ENCODE peak calls at places on chromosome 16, in six cellular contexts. W is tibial artery, T is vagina, J is A549, Q is adrenal gland, Y is fibroblast of lung. G is an unnamed sample.

GRCh38 chr16:2027024-2028010 is 615 bp downstream of the NHERF2 start:
- DNase-seq in W (no peak), Q (peak; percentile 32), J (peak; percentile 43), Y (no peak), T (no peak), G (no peak)

GRCh38 chr16:76176616-76177015 is 100.6 kb upstream of the CNTNAP4 start:
- DNase-seq in Y (no peak), Q (no peak), J (no peak), W (no peak), T (no peak), G (no peak)

GRCh38 chr16:72241930-72242329 is 70.0 kb upstream of the PMFBP1 start:
- DNase-seq in J (peak; percentile 60), Q (peak; percentile 20), T (no peak), W (no peak), Y (peak; percentile 66), G (peak; percentile 70)

GRCh38 chr16:23435500-23435899 is 17.5 kb downstream of the COG7 start:
- DNase-seq in Y (peak; percentile 61), J (peak; percentile 73), Q (peak; percentile 43), W (peak; percentile 39), T (no peak), G (peak; percentile 78)

GRCh38 chr16:68084504-68085258 is 489 bp upstream of the NFATC3 start:
- DNase-seq in W (peak; percentile 91), J (peak; percentile 73), Y (peak; percentile 82), Q (peak; percentile 87), T (peak; percentile 95), G (peak; percentile 91)

GRCh38 chr16:75066861-75067447 is 49.6 kb downstream of the LDHD start:
- DNase-seq in W (no peak), J (no peak), Q (no peak), T (no peak), Y (no peak), G (no peak)

GRCh38 chr16:68719993-68720489 is 17.1 kb upstream of the CDH1 start:
- DNase-seq in T (no peak), W (no peak), Q (no peak), J (no peak), Y (no peak), G (no peak)

GRCh38 chr16:57533366-57533617 is 3.1 kb downstream of the CCDC102A start:
- DNase-seq in Q (no peak), J (no peak), W (no peak), Y (no peak), T (no peak), G (no peak)

GRCh38 chr16:3045758-3046505 is 429 bp upstream of the MMP25 start:
- DNase-seq in J (no peak), Q (no peak), W (no peak), T (no peak), Y (no peak), G (no peak)

GRCh38 chr16:80913397-80913796 is 93.3 kb downstream of the CMC2 start:
- DNase-seq in T (no peak), Q (no peak), J (no peak), W (no peak), Y (no peak), G (no peak)

GRCh38 chr16:77805403-77805802 is 17.0 kb downstream of the VAT1L start:
- DNase-seq in Q (no peak), J (no peak), W (no peak), Y (no peak), T (no peak), G (no peak)

GRCh38 chr16:25713785-25714570 is 22.2 kb downstream of the HS3ST4 start:
- DNase-seq in T (no peak), Y (no peak), Q (no peak), J (no peak), W (no peak), G (no peak)

GRCh38 chr16:57801856-57802634 is at the start of gene KIFC3:
- DNase-seq in T (no peak), Q (peak; percentile 86), J (peak; percentile 80), W (peak; percentile 82), Y (peak; percentile 59), G (peak; percentile 85)

GRCh38 chr16:72468582-72468981 is 296.6 kb upstream of the PMFBP1 start:
- DNase-seq in W (no peak), Y (no peak), J (no peak), T (no peak), Q (no peak), G (no peak)

GRCh38 chr16:68642436-68643064 is 2.6 kb upstream of the CDH3 start:
- DNase-seq in Q (no peak), Y (no peak), W (no peak), T (no peak), J (no peak), G (peak; percentile 25)

GRCh38 chr16:68367034-68367433 is 56.2 kb downstream of the PRMT7 start:
- DNase-seq in J (peak; percentile 52), Y (peak; percentile 32), W (no peak), T (no peak), Q (no peak), G (peak; percentile 70)

GRCh38 chr16:11315499-11315898 is 29.8 kb upstream of the RMI2 start:
- DNase-seq in J (peak; percentile 38), T (no peak), Q (no peak), Y (peak; percentile 37), W (no peak), G (no peak)

GRCh38 chr16:68000450-68000849 is 1.2 kb upstream of the DPEP2 start:
- DNase-seq in Q (no peak), T (no peak), J (no peak), Y (no peak), W (no peak), G (no peak)

GRCh38 chr16:78962457-78962929 is 638.0 kb downstream of the MAF start:
- DNase-seq in T (no peak), Y (no peak), J (no peak), W (no peak), Q (no peak), G (no peak)

GRCh38 chr16:23351360-23351759 is 49.3 kb downstream of the SCNN1B start:
- DNase-seq in W (no peak), T (no peak), J (no peak), Q (no peak), Y (no peak), G (no peak)

GRCh38 chr16:35314298-35314697 is 1854.9 kb downstream of the TP53TG3F start:
- DNase-seq in Q (no peak), T (no peak), Y (no peak), J (no peak), W (no peak), G (no peak)

GRCh38 chr16:78102865-78103264 is 3.4 kb downstream of the WWOX start:
- DNase-seq in T (no peak), Y (no peak), Q (no peak), J (no peak), W (no peak), G (no peak)

GRCh38 chr16:80591071-80591935 is 50.5 kb downstream of the DYNLRB2 start:
- DNase-seq in J (no peak), Y (no peak), Q (no peak), W (no peak), T (no peak), G (no peak)

GRCh38 chr16:1823821-1824220 is 2.8 kb downstream of the HAGH start:
- DNase-seq in Q (peak; percentile 82), Y (peak; percentile 56), J (peak; percentile 70), W (no peak), T (no peak), G (peak; percentile 57)

GRCh38 chr16:79628501-79628975 is 28.0 kb upstream of the MAF start:
- DNase-seq in Y (peak; percentile 78), Q (no peak), W (no peak), J (no peak), T (no peak), G (no peak)

GRCh38 chr16:78877114-78877513 is 723.4 kb downstream of the MAF start:
- DNase-seq in W (no peak), T (no peak), Q (no peak), J (no peak), Y (no peak), G (no peak)

GRCh38 chr16:87380875-87381274 is 2.7 kb downstream of the FBXO31 start:
- DNase-seq in J (no peak), W (no peak), Y (peak; percentile 53), Q (no peak), T (no peak), G (no peak)

GRCh38 chr16:63789603-63790002 is 1332.3 kb downstream of the CDH11 start:
- DNase-seq in Q (no peak), W (no peak), T (no peak), J (peak; percentile 11), Y (no peak), G (no peak)

GRCh38 chr16:12741176-12741575 is 62.5 kb downstream of the CPPED1 start:
- DNase-seq in T (no peak), J (no peak), Q (no peak), W (no peak), Y (no peak), G (no peak)

GRCh38 chr16:84509032-84509950 is 4.8 kb upstream of the MEAK7 start:
- DNase-seq in J (no peak), W (no peak), Q (no peak), T (no peak), Y (no peak), G (no peak)

GRCh38 chr16:84513111-84514065 is 8.9 kb upstream of the MEAK7 start:
- DNase-seq in W (peak; percentile 14), Y (peak; percentile 60), T (no peak), J (no peak), Q (no peak), G (no peak)

GRCh38 chr16:84514295-84514873 is 9.9 kb upstream of the MEAK7 start:
- DNase-seq in Y (no peak), T (no peak), J (no peak), W (no peak), Q (no peak), G (no peak)

GRCh38 chr16:84511180-84511800 is 6.8 kb upstream of the MEAK7 start:
- DNase-seq in T (no peak), J (peak; percentile 85), Q (peak; percentile 82), W (peak; percentile 83), Y (peak; percentile 89), G (peak; percentile 81)

DNA sequence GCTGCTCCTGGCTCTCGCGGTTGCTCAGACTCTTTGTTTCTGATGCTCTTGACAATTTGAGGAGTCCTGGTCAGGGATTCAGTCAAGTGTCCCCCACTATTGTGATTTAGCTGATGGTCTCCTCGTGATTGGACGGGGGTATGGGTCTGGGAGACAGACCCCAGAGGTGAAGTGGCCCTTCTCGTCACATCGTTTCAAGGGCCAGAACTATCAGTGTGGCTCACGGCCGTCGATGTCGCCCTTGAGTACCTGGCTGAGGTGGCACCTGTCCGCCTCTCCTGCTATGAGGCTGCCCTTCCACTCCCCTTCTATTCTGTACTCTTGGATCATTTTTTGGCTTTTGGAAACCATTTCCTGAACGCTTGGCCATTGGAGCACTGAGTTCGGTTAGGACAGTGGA is 7.4 kb upstream of the MEAK7 start:
- DNase-seq in Y (no peak), J (no peak), W (peak; percentile 18), T (no peak), Q (no peak), G (no peak)
- H3K4me1 ChIP-seq in Y (peaks cover 3% of the 10 kb centered on the region), J (peaks cover 4% of the 10 kb centered on the region), W (peaks cover 4% of the 10 kb centered on the region), T (peaks cover 5% of the 10 kb centered on the region), Q (no peaks in the 10 kb centered on the region), G (peaks cover 4% of the 10 kb centered on the region)

GRCh38 chr16:427295-427694 is 1.8 kb downstream of the RAB11FIP3 start:
- DNase-seq in Y (no peak), W (no peak), T (no peak), Q (no peak), J (no peak), G (no peak)
- H3K4me3 ChIP-seq in Y (peak overlapping the region; percentile 83), W (peak overlapping the region; percentile 65), T (peak overlapping the region; percentile 58), Q (peak overlapping the region; percentile 73), J (peak overlapping the region; percentile 72), G (peak overlapping the region; percentile 71)

GRCh38 chr16:83348991-83349390 is 458.8 kb upstream of the HSBP1 start:
- DNase-seq in T (no peak), Y (no peak), W (no peak), Q (no peak), J (no peak), G (no peak)
- H3K4me1 ChIP-seq in T (no peaks in the 10 kb centered on the region), Y (no peaks in the 10 kb centered on the region), W (no peaks in the 10 kb centered on the region), Q (no peaks in the 10 kb centered on the region), J (no peaks in the 10 kb centered on the region), G (no peaks in the 10 kb centered on the region)

GRCh38 chr16:21643787-21644186 is 8.6 kb downstream of the IGSF6 start:
- DNase-seq in T (no peak), Q (no peak), J (no peak), W (no peak), Y (no peak), G (no peak)
- H3K4me3 ChIP-seq in T (no peak overlapping the region), Q (no peak overlapping the region), J (no peak overlapping the region), W (no peak overlapping the region), Y (no peak overlapping the region), G (no peak overlapping the region)

G was measured in BE2C.